ENCODE peak calls at places on chromosomes 1 and 21, in nine cellular contexts. S, F, H, A, D, C, P, E and O are unnamed samples.

GRCh38 chr1:19315378-19316206 is 3.5 kb downstream of the SLC66A1 start:
- DNase-seq in F (no peak), S (no peak), C (peak; percentile 92), H (peak; percentile 42), D (no peak), E (no peak), P (no peak), A (no peak), O (no peak)

GRCh38 chr1:243946946-243947345 is 96.9 kb upstream of the AKT3 start:
- DNase-seq in S (peak; percentile 82), A (no peak), D (no peak), P (no peak), C (no peak), E (no peak), H (no peak), F (no peak), O (no peak)

GRCh38 chr1:93686497-93687250 is 5.0 kb upstream of the BCAR3 start:
- DNase-seq in D (no peak), E (no peak), H (no peak), A (no peak), C (no peak), P (no peak), F (no peak), S (peak; percentile 47), O (no peak)

GRCh38 chr1:147091801-147092200 is 80.5 kb downstream of the PRKAB2 start:
- DNase-seq in H (no peak), S (no peak), C (no peak), A (no peak), F (no peak), D (no peak), P (no peak), E (no peak), O (no peak)

GRCh38 chr1:42721926-42722325 is 18.1 kb downstream of the CLDN19 start:
- DNase-seq in P (no peak), A (no peak), E (no peak), D (no peak), F (no peak), C (no peak), H (no peak), S (no peak), O (no peak)

GRCh38 chr21:18987515-18988026 is 584.0 kb upstream of the TMPRSS15 start:
- DNase-seq in A (no peak), S (peak; percentile 42), F (no peak), D (no peak), C (no peak), H (no peak), E (no peak), P (no peak), O (no peak)

GRCh38 chr1:165397945-165398344 is 41.4 kb upstream of the LMX1A start:
- DNase-seq in E (no peak), C (no peak), P (no peak), A (no peak), D (no peak), H (no peak), S (peak; percentile 75), F (no peak), O (no peak)

GRCh38 chr1:17293681-17294415 is 14.1 kb upstream of the PADI4 start:
- DNase-seq in D (no peak), E (no peak), P (no peak), C (no peak), H (no peak), A (no peak), S (no peak), F (no peak), O (no peak)

GRCh38 chr1:38728176-38728908 is 131.2 kb downstream of the RRAGC start:
- DNase-seq in F (peak; percentile 93), E (no peak), H (peak; percentile 48), A (no peak), D (no peak), S (peak; percentile 61), P (peak; percentile 54), C (no peak), O (no peak)

GRCh38 chr1:247118946-247119446 is 14.8 kb upstream of the ZNF669 start:
- DNase-seq in S (peak; percentile 89), E (peak; percentile 79), P (no peak), F (no peak), H (no peak), A (peak; percentile 80), D (no peak), C (peak; percentile 47), O (peak; percentile 65)

GRCh38 chr21:37670883-37671282 is 245.4 kb downstream of the KCNJ6 start:
- DNase-seq in H (no peak), S (no peak), D (no peak), E (peak; percentile 6), P (no peak), A (no peak), C (no peak), F (no peak), O (no peak)

GRCh38 chr1:231390071-231390470 is 32.0 kb downstream of the EGLN1 start:
- DNase-seq in S (no peak), H (no peak), E (no peak), P (no peak), C (no peak), D (no peak), A (no peak), F (no peak), O (no peak)

GRCh38 chr1:116483481-116484309 is 87.1 kb downstream of the CD58 start:
- DNase-seq in F (peak; percentile 89), E (no peak), A (peak; percentile 81), D (peak; percentile 77), P (peak; percentile 82), S (no peak), H (no peak), C (no peak), O (no peak)

GRCh38 chr1:7363481-7363880 is 407.6 kb upstream of the VAMP3 start:
- DNase-seq in E (no peak), S (no peak), F (no peak), P (no peak), A (peak; percentile 80), H (no peak), D (no peak), C (no peak), O (no peak)

GRCh38 chr1:7356079-7356478 is 415.0 kb upstream of the VAMP3 start:
- DNase-seq in S (no peak), A (no peak), H (no peak), P (no peak), F (no peak), C (no peak), D (no peak), E (no peak), O (no peak)

GRCh38 chr1:7362947-7363346 is 408.1 kb upstream of the VAMP3 start:
- DNase-seq in D (no peak), P (no peak), S (no peak), C (no peak), A (no peak), E (no peak), F (no peak), H (no peak), O (no peak)

GRCh38 chr1:7358346-7358745 is 412.8 kb upstream of the VAMP3 start:
- DNase-seq in H (no peak), F (no peak), P (no peak), S (no peak), C (no peak), A (no peak), E (no peak), D (no peak), O (no peak)

DNA sequence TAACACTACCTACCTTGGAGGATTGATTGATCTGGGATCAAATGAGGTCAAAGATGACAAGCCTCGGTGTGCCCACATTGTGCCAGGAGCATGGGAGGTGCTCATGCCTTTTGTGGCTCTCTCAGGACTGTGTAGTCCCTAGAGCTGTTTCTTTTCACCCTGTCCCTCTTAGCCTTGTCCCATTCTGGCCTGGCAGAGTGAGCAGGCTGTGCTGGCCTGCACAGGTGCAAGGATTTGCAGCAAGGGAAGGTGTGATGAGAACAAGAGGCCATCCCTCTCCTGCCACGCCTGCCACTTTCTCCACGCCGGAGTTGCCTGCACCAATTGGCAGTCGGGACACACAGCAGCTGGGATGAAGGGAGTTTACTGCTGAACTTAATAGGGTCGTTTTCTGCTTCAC is 410.6 kb upstream of the VAMP3 start:
- DNase-seq in S (no peak), E (no peak), F (no peak), A (no peak), D (no peak), P (no peak), H (no peak), C (no peak), O (no peak)
- H3K4me1 ChIP-seq in S (no peaks in the 10 kb centered on the region), E (no peaks in the 10 kb centered on the region), F (no peaks in the 10 kb centered on the region), A (peaks cover 19% of the 10 kb centered on the region), D (no peaks in the 10 kb centered on the region), P (no peaks in the 10 kb centered on the region), H (no peaks in the 10 kb centered on the region), C (no peaks in the 10 kb centered on the region), O (no peaks in the 10 kb centered on the region)

DNA sequence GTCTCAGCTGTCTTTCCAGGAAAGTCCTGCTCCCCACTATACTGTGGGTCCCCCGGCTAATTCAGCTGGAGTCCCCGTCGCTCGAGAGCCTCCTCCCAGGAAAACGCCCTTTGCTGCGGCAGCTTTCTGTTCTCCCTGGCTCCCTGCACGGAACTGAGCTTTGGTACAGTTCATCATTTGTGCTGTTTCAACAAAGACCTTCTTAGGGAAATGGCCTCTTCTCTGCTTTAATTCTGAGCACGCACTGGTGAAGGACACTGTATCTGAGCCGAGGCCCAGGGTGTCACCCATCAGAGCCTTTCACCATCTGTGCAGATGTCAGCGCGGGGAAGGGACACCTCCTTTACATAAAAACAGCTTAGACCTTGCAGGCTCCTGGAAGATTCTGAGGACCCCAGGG is 13.5 kb upstream of the PEX10 start:
- DNase-seq in S (no peak), D (no peak), P (no peak), H (no peak), F (no peak), C (no peak), E (no peak), A (no peak), O (no peak)
- TF ChIP-seq CTCF in S (no peak), D (no peak), P (no peak), H (no peak), F (no peak), C (no peak), E (no peak), A (no peak), O (no peak)

GRCh38 chr1:89832481-89833127 is 11.8 kb downstream of the LRRC8D start:
- DNase-seq in A (no peak), D (no peak), E (no peak), P (no peak), S (no peak), H (no peak), C (no peak), F (no peak), O (no peak)
- H3K4me1 ChIP-seq in A (peaks cover 9% of the 10 kb centered on the region), D (peaks cover 23% of the 10 kb centered on the region), E (peaks cover 85% of the 10 kb centered on the region), P (no peaks in the 10 kb centered on the region), S (peaks cover 4% of the 10 kb centered on the region), H (peaks cover 2% of the 10 kb centered on the region), C (peaks cover 7% of the 10 kb centered on the region), F (peaks cover 50% of the 10 kb centered on the region), O (peaks cover 62% of the 10 kb centered on the region)

DNA sequence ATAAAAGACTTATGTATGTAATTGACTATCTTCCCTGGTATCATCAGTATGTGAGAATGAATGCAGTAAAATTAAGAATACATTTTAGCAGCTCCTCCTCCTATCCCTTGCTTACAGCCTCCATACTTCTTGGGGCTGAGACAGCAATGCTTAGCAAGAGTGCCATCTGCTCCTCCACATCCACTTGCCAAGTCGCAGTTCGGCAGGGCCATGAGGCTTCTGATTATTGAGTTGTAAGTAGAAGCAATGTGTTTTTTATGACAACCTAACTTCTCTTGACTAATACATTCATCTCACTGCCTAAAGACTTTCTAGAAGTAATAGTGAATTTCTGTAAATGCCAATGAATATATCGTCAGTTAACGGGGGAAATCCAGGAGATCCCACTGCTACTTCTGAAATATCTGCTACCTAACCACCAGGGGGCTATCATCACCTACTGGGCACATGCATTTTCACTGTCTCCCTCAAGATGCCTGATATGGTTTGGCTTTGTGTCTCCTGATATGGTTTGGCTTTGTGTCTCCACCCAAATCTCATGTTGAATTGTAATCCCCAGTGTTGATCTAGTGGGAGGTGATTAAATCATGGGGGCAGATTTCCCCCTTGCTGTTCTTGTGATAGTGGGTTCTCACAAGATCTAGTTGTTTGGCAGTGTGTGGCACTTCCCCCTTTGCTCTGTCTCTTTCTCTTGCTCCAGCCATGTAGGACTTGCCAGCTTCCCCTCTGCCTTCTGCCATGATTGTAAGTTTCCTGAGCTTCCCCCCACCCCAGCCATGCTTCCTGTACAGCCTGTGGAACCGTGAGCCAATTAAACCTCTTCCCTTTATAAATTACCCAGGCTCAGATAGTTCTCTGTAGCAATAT is 59.6 kb downstream of the EXTL2 start:
- DNase-seq in C (peak; percentile 24), A (no peak), H (no peak), S (peak; percentile 67), D (no peak), P (no peak), F (no peak), E (peak; percentile 25), O (peak; percentile 12)
- TF ChIP-seq CTCF in C (peak; percentile 72), A (peak; percentile 27), H (peak; percentile 37), S (peak; percentile 85), D (peak; percentile 13), P (peak; percentile 28), F (peak; percentile 17), E (peak; percentile 58), O (peak; percentile 41)